ENCODE peak calls at places on chromosomes 2 and 18, in four cellular contexts. One of them, this sample, is unnamed.

GRCh38 chr18:78457011-78457410 is 522.6 kb upstream of the SALL3 start:
- DNase-seq in upper lobe of left lung: no peak
- DNase-seq in K562: no peak
- DNase-seq in ovary: no peak
- DNase-seq in this sample: no peak

GRCh38 chr18:9365406-9365805 is 30.8 kb downstream of the TWSG1 start:
- DNase-seq in K562: no peak
- DNase-seq in upper lobe of left lung: no peak
- DNase-seq in ovary: no peak
- DNase-seq in this sample: no peak

GRCh38 chr2:27622921-27623384 is 5.9 kb downstream of the CCDC121 start:
- DNase-seq in ovary: no peak
- DNase-seq in K562: no peak
- DNase-seq in upper lobe of left lung: no peak
- DNase-seq in this sample: no peak

GRCh38 chr18:33210575-33211189 is 229.8 kb downstream of the CCDC178 start:
- DNase-seq in upper lobe of left lung: no peak
- DNase-seq in K562: no peak
- DNase-seq in ovary: no peak
- DNase-seq in this sample: peak

GRCh38 chr2:136049991-136050573 is 64.7 kb upstream of the DARS1 start:
- DNase-seq in upper lobe of left lung: no peak
- DNase-seq in K562: no peak
- DNase-seq in ovary: no peak
- DNase-seq in this sample: no peak

GRCh38 chr18:14944838-14945237 is 196.9 kb downstream of the ANKRD30B start:
- DNase-seq in ovary: no peak
- DNase-seq in K562: no peak
- DNase-seq in upper lobe of left lung: no peak
- DNase-seq in this sample: no peak

GRCh38 chr18:4352746-4353522 is 102.2 kb downstream of the DLGAP1 start:
- DNase-seq in upper lobe of left lung: no peak
- DNase-seq in ovary: no peak
- DNase-seq in K562: no peak
- DNase-seq in this sample: no peak

GRCh38 chr2:63661076-63661475 is 72.3 kb downstream of the MDH1 start:
- DNase-seq in ovary: no peak
- DNase-seq in K562: no peak
- DNase-seq in upper lobe of left lung: no peak
- DNase-seq in this sample: no peak

GRCh38 chr2:127932199-127932877 is 46.6 kb upstream of the AMMECR1L start:
- DNase-seq in upper lobe of left lung: no peak
- DNase-seq in ovary: no peak
- DNase-seq in K562: no peak
- DNase-seq in this sample: no peak

GRCh38 chr2:201363857-201364560 is 6.9 kb upstream of the FLACC1 start:
- DNase-seq in upper lobe of left lung: no peak
- DNase-seq in K562: peak
- DNase-seq in ovary: no peak
- DNase-seq in this sample: peak

GRCh38 chr2:10302479-10303173 is at the start of gene HPCAL1:
- DNase-seq in ovary: peak
- DNase-seq in upper lobe of left lung: peak
- DNase-seq in K562: peak
- DNase-seq in this sample: peak

GRCh38 chr2:235842941-235843340 is 325.2 kb downstream of the GBX2 start:
- DNase-seq in K562: no peak
- DNase-seq in upper lobe of left lung: no peak
- DNase-seq in ovary: no peak
- DNase-seq in this sample: no peak

GRCh38 chr18:68267583-68267982 is 447.3 kb downstream of the TMX3 start:
- DNase-seq in ovary: no peak
- DNase-seq in upper lobe of left lung: no peak
- DNase-seq in K562: no peak
- DNase-seq in this sample: no peak

GRCh38 chr2:66439291-66440010 is 4.5 kb downstream of the MEIS1 start:
- DNase-seq in upper lobe of left lung: peak
- DNase-seq in K562: no peak
- DNase-seq in ovary: peak
- DNase-seq in this sample: no peak

GRCh38 chr2:168470880-168471475 is 14.9 kb downstream of the CERS6 start:
- DNase-seq in K562: no peak
- DNase-seq in upper lobe of left lung: no peak
- DNase-seq in ovary: no peak
- DNase-seq in this sample: no peak

GRCh38 chr18:13393338-13393737 is 174.8 kb downstream of the LDLRAD4 start:
- DNase-seq in K562: no peak
- DNase-seq in ovary: no peak
- DNase-seq in upper lobe of left lung: no peak
- DNase-seq in this sample: no peak

GRCh38 chr2:138949517-138949916 is 169.3 kb upstream of the NXPH2 start:
- DNase-seq in K562: no peak
- DNase-seq in upper lobe of left lung: no peak
- DNase-seq in ovary: no peak
- DNase-seq in this sample: no peak

GRCh38 chr2:147086715-147087114 is 758.1 kb upstream of the ACVR2A start:
- DNase-seq in K562: no peak
- DNase-seq in ovary: no peak
- DNase-seq in upper lobe of left lung: no peak
- DNase-seq in this sample: no peak

GRCh38 chr2:52629531-52629930 is 1138.1 kb upstream of the CHAC2 start:
- DNase-seq in K562: no peak
- DNase-seq in ovary: no peak
- DNase-seq in upper lobe of left lung: peak
- DNase-seq in this sample: no peak

GRCh38 chr2:64767670-64768425 is 114.1 kb upstream of the SERTAD2 start:
- DNase-seq in ovary: peak
- DNase-seq in K562: peak
- DNase-seq in upper lobe of left lung: peak
- DNase-seq in this sample: peak
- TF ChIP-seq EP300 in ovary: no peak
- TF ChIP-seq EP300 in K562: peak
- TF ChIP-seq EP300 in upper lobe of left lung: no peak
- TF ChIP-seq EP300 in this sample: no peak

GRCh38 chr2:69255760-69256159 is 131.3 kb downstream of the GFPT1 start:
- DNase-seq in ovary: no peak
- DNase-seq in K562: no peak
- DNase-seq in upper lobe of left lung: no peak
- DNase-seq in this sample: no peak

GRCh38 chr2:69250981-69251380 is 136.0 kb downstream of the GFPT1 start:
- DNase-seq in K562: no peak
- DNase-seq in upper lobe of left lung: no peak
- DNase-seq in ovary: no peak
- DNase-seq in this sample: no peak

GRCh38 chr2:69253893-69254292 is 133.1 kb downstream of the GFPT1 start:
- DNase-seq in upper lobe of left lung: no peak
- DNase-seq in K562: no peak
- DNase-seq in ovary: no peak
- DNase-seq in this sample: no peak

GRCh38 chr2:69248232-69248631 is 138.8 kb downstream of the GFPT1 start:
- DNase-seq in upper lobe of left lung: no peak
- DNase-seq in K562: no peak
- DNase-seq in ovary: no peak
- DNase-seq in this sample: no peak

GRCh38 chr2:69253033-69253535 is 133.9 kb downstream of the GFPT1 start:
- DNase-seq in K562: no peak
- DNase-seq in upper lobe of left lung: no peak
- DNase-seq in ovary: no peak
- DNase-seq in this sample: no peak
- TF ChIP-seq EP300 in K562: no peak
- TF ChIP-seq EP300 in upper lobe of left lung: no peak
- TF ChIP-seq EP300 in ovary: no peak
- TF ChIP-seq EP300 in this sample: no peak

DNA sequence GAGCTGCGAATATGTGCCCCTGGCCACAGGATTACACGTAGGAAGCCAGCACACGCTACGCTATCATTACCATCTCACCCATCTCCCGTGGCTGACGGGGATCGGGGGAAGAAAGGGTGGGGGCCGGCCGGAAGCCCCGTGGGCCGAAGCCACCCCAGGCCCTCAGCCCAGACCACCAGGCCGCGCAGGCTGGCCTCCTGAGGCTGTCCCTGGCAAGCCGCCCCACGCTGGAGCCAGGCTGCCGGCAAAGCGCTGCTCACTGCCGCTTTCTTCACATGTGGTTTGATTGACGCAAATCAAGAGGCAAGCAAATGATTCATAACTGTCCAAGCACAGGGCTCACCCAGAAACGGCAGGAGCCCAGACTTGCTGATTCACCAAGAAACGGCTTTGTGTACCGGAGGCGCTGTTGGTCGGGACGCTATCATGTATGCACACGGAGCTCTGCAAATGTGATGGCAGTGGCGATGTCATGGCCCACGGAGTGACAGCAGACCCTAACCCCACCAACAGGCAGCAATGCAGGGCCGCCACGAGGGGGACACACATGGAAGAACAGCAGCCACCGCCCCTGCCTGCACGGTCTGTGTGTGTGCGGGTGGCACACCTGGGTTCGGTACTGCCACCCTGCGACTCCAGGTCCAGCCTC is 125.7 kb downstream of the HDAC4 start:
- DNase-seq in upper lobe of left lung: peak
- DNase-seq in ovary: peak
- DNase-seq in K562: peak
- DNase-seq in this sample: no peak
- TF ChIP-seq EP300 in upper lobe of left lung: no peak
- TF ChIP-seq EP300 in ovary: no peak
- TF ChIP-seq EP300 in K562: peak
- TF ChIP-seq EP300 in this sample: no peak

GRCh38 chr2:45908316-45909150 is 257.1 kb downstream of the PRKCE start:
- DNase-seq in ovary: no peak
- DNase-seq in K562: no peak
- DNase-seq in upper lobe of left lung: no peak
- DNase-seq in this sample: no peak

GRCh38 chr2:45909677-45910191 is 258.3 kb downstream of the PRKCE start:
- DNase-seq in ovary: no peak
- DNase-seq in upper lobe of left lung: no peak
- DNase-seq in K562: no peak
- DNase-seq in this sample: no peak

GRCh38 chr2:45905643-45905969 is 254.1 kb downstream of the PRKCE start:
- DNase-seq in K562: no peak
- DNase-seq in ovary: no peak
- DNase-seq in upper lobe of left lung: no peak
- DNase-seq in this sample: peak

GRCh38 chr2:45904931-45905642 is 253.6 kb downstream of the PRKCE start:
- DNase-seq in K562: no peak
- DNase-seq in upper lobe of left lung: no peak
- DNase-seq in ovary: no peak
- DNase-seq in this sample: no peak

DNA sequence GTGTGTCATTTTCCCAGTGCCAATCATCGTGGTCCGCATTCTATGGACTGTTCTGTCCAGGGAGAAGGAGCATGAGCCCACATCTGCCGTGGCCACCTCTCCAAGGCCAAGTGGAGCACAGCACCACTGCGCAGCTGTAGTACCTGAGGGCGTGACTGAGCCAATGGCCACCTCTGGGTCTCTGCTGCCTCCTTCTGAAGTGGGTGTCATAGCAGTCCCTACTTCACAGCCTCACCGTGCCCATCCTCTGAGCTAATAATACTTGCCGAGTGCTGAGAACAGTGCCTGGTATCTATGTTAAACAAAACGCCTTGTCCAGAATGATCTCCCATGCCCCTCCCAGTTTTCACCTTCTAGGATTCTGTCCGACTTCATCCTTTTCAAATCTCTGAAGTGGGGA is 256.1 kb downstream of the PRKCE start:
- DNase-seq in ovary: no peak
- DNase-seq in upper lobe of left lung: no peak
- DNase-seq in K562: no peak
- DNase-seq in this sample: no peak
- TF ChIP-seq EP300 in ovary: no peak
- TF ChIP-seq EP300 in upper lobe of left lung: no peak
- TF ChIP-seq EP300 in K562: no peak
- TF ChIP-seq EP300 in this sample: no peak

GRCh38 chr2:172173307-172173706 is 70.6 kb upstream of the DLX2 start:
- DNase-seq in ovary: no peak
- DNase-seq in upper lobe of left lung: no peak
- DNase-seq in K562: no peak
- DNase-seq in this sample: no peak

GRCh38 chr2:172169611-172170010 is 66.9 kb upstream of the DLX2 start:
- DNase-seq in upper lobe of left lung: no peak
- DNase-seq in K562: no peak
- DNase-seq in ovary: no peak
- DNase-seq in this sample: no peak

GRCh38 chr2:172168917-172169346 is 66.2 kb upstream of the DLX2 start:
- DNase-seq in K562: no peak
- DNase-seq in ovary: no peak
- DNase-seq in upper lobe of left lung: no peak
- DNase-seq in this sample: no peak

GRCh38 chr2:172177581-172177980 is 74.9 kb upstream of the DLX2 start:
- DNase-seq in K562: no peak
- DNase-seq in ovary: no peak
- DNase-seq in upper lobe of left lung: no peak
- DNase-seq in this sample: no peak

DNA sequence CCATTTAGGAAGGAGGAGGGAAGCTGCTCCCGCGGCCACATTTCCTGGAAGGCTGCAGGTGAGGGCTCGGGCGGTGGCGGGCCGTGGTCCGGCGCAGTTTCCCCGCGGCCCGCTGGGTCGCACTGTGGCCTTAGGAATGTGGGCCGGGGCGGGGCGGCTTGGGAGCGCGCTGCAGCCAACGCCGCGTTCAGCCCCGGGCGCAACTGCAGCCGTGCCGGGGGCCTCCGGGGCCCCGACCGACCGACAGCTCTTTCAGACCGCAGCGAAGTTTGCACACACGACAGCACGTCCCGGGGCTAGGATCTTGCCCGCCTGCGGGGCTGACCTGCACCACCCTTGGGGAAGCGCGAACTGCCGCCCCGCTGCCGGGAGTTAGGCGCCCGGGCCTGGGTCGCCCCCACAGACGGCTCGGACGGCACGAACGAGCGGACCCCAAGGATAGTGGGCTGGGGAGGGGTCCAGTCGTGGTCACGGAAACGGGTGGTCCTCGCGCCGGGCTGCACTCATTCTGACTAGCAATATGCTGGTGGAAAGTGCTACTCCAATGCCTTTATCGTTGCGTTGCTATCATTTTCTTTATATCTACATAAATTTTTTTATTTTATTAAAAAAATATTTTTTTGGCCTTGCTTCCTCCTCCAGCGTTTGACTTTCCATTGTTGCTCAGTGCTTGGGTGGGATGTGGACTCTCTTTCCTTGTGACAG is 70.0 kb upstream of the DLX2 start:
- DNase-seq in ovary: peak
- DNase-seq in upper lobe of left lung: peak
- DNase-seq in K562: peak
- DNase-seq in this sample: peak
- TF ChIP-seq EP300 in ovary: no peak
- TF ChIP-seq EP300 in upper lobe of left lung: no peak
- TF ChIP-seq EP300 in K562: no peak
- TF ChIP-seq EP300 in this sample: no peak

GRCh38 chr2:181992776-181993175 is 7.1 kb downstream of the PPP1R1C start:
- DNase-seq in upper lobe of left lung: no peak
- DNase-seq in ovary: no peak
- DNase-seq in K562: no peak
- DNase-seq in this sample: no peak
- TF ChIP-seq EP300 in upper lobe of left lung: no peak
- TF ChIP-seq EP300 in ovary: no peak
- TF ChIP-seq EP300 in K562: no peak
- TF ChIP-seq EP300 in this sample: no peak

This sample was measured in HepG2.